ENCODE peak calls at places on chromosomes 1 and 21, in ten cellular contexts. T, O, M, L, J, S, I, Y, P and F are unnamed samples.

GRCh38 chr21:44301961-44302406 is 2.1 kb downstream of the PFKL start:
- DNase-seq in S (no peak), P (no peak), L (no peak), J (no peak), I (no peak), T (no peak), Y (no peak), O (no peak), M (peak; percentile 9), F (no peak)

GRCh38 chr1:29504266-29504665 is 267.9 kb downstream of the PTPRU start:
- DNase-seq in L (no peak), I (no peak), S (no peak), O (no peak), M (peak; percentile 35), Y (no peak), P (no peak), J (peak; percentile 8), T (peak; percentile 27), F (no peak)

GRCh38 chr1:32334864-32335618 is 992 bp downstream of the MARCKSL1 start:
- DNase-seq in Y (peak; percentile 45), S (peak; percentile 45), P (peak; percentile 55), L (peak; percentile 81), T (peak; percentile 80), O (no peak), M (no peak), I (no peak), J (peak; percentile 37), F (no peak)

GRCh38 chr1:27994060-27994459 is 34.3 kb downstream of the XKR8 start:
- DNase-seq in L (no peak), S (peak; percentile 30), P (no peak), O (no peak), M (no peak), J (no peak), I (no peak), Y (no peak), T (peak; percentile 11), F (no peak)

GRCh38 chr1:38046333-38046883 is at the start of gene POU3F1:
- DNase-seq in O (no peak), Y (no peak), T (no peak), I (no peak), J (no peak), S (no peak), M (no peak), P (no peak), L (no peak), F (no peak)

GRCh38 chr1:91282695-91283420 is 121.8 kb downstream of the HFM1 start:
- DNase-seq in J (peak; percentile 63), O (peak; percentile 53), I (peak; percentile 18), L (no peak), M (peak; percentile 93), T (peak; percentile 68), S (peak; percentile 78), Y (no peak), P (peak; percentile 72), F (peak; percentile 61)

GRCh38 chr1:42957880-42958487 is 684 bp downstream of the SLC2A1 start:
- DNase-seq in L (no peak), I (no peak), O (no peak), T (peak; percentile 89), M (peak; percentile 92), Y (peak; percentile 36), S (peak; percentile 52), P (peak; percentile 57), J (peak; percentile 52), F (peak; percentile 37)

GRCh38 chr1:156927215-156928042 is 7.0 kb downstream of the LRRC71 start:
- DNase-seq in P (peak; percentile 77), S (peak; percentile 71), J (peak; percentile 66), M (peak; percentile 80), Y (peak; percentile 17), O (peak; percentile 20), I (peak; percentile 19), T (peak; percentile 86), L (no peak), F (peak; percentile 87)

GRCh38 chr1:235077571-235078479 is 50.8 kb downstream of the TOMM20 start:
- DNase-seq in S (peak; percentile 61), L (no peak), Y (no peak), J (no peak), P (no peak), M (no peak), T (no peak), O (no peak), I (no peak), F (peak; percentile 31)

GRCh38 chr1:55579332-55579996 is 364.3 kb upstream of the USP24 start:
- DNase-seq in P (no peak), Y (no peak), O (no peak), J (peak; percentile 40), I (no peak), M (no peak), T (no peak), S (no peak), L (no peak), F (no peak)

GRCh38 chr1:30877205-30877912 is 31.2 kb downstream of the SDC3 start:
- DNase-seq in M (no peak), T (peak; percentile 83), Y (no peak), I (no peak), P (no peak), L (no peak), O (peak; percentile 82), S (peak; percentile 84), J (peak; percentile 72), F (no peak)

GRCh38 chr1:181097242-181097641 is 8.7 kb downstream of the IER5 start:
- DNase-seq in O (no peak), T (no peak), S (peak; percentile 42), Y (no peak), J (peak; percentile 56), L (no peak), M (no peak), P (no peak), I (no peak), F (no peak)

GRCh38 chr1:240621249-240621648 is 9.3 kb upstream of the GREM2 start:
- DNase-seq in L (no peak), M (no peak), J (peak; percentile 83), Y (no peak), O (no peak), S (no peak), T (no peak), P (no peak), I (no peak), F (no peak)

GRCh38 chr1:1198423-1199140 is 7.8 kb downstream of the TNFRSF18 start:
- DNase-seq in I (no peak), L (no peak), P (no peak), Y (no peak), O (no peak), M (no peak), S (no peak), J (no peak), T (no peak), F (no peak)

GRCh38 chr1:238485062-238485905 is 594.6 kb upstream of the ZP4 start:
- DNase-seq in L (no peak), T (no peak), M (no peak), J (peak; percentile 18), Y (no peak), P (no peak), S (peak; percentile 90), I (peak; percentile 34), O (no peak), F (no peak)

GRCh38 chr1:35708179-35708891 is 10.3 kb downstream of the C1orf216 start:
- DNase-seq in I (no peak), L (no peak), J (peak; percentile 15), S (no peak), Y (no peak), O (no peak), P (peak; percentile 65), T (no peak), M (peak; percentile 97), F (peak; percentile 52)

GRCh38 chr21:44701541-44701940 is 4.6 kb downstream of the KRTAP10-12 start:
- DNase-seq in L (no peak), P (peak; percentile 60), Y (no peak), J (no peak), S (no peak), O (no peak), T (no peak), M (no peak), I (no peak), F (no peak)

GRCh38 chr1:35449334-35450008 is 107.7 kb downstream of the KIAA0319L start:
- DNase-seq in T (peak; percentile 79), L (no peak), S (peak; percentile 97), I (peak; percentile 42), Y (no peak), J (peak; percentile 95), P (no peak), O (peak; percentile 70), M (no peak), F (no peak)

GRCh38 chr1:19006837-19007271 is 50.4 kb upstream of the IFFO2 start:
- DNase-seq in Y (no peak), I (no peak), J (no peak), T (no peak), S (peak; percentile 73), L (no peak), O (no peak), M (no peak), P (no peak), F (no peak)